ENCODE peak calls at places on chromosomes 12 and 14, in eight cellular contexts. H is NCI-H2081, O is GDM1, A is HFFc6, V is lower leg skin, S is body of pancreas, B is tibial nerve, L is HTR-8/SVneo. J is an unnamed sample.

GRCh38 chr12:51028126-51028810 is 2.1 kb upstream of the SLC11A2 start:
- DNase-seq in O (peak), S (no peak), V (peak), B (peak), H (peak), L (peak), A (peak), J (peak)

GRCh38 chr12:88810806-88811205 is 230.5 kb upstream of the KITLG start:
- DNase-seq in L (no peak), S (no peak), B (no peak), V (no peak), A (peak), H (no peak), O (no peak), J (no peak)

GRCh38 chr14:68450391-68451120 is 342.3 kb downstream of the ZFP36L1 start:
- DNase-seq in B (no peak), V (no peak), A (no peak), S (no peak), L (no peak), H (no peak), O (no peak), J (no peak)

GRCh38 chr14:23056257-23056955 is 914 bp downstream of the CDH24 start:
- DNase-seq in B (peak), O (no peak), H (no peak), S (peak), A (peak), L (peak), V (no peak), J (no peak)

GRCh38 chr14:68584786-68585185 is 208.1 kb downstream of the ZFP36L1 start:
- DNase-seq in A (no peak), L (no peak), S (no peak), H (no peak), B (no peak), V (peak), O (no peak), J (no peak)

GRCh38 chr14:69708586-69709169 is 58.3 kb upstream of the SRSF5 start:
- DNase-seq in O (no peak), L (no peak), B (no peak), H (peak), S (no peak), V (no peak), A (peak), J (peak)

GRCh38 chr14:105392161-105393090 is 5.9 kb upstream of the TEX22 start:
- DNase-seq in A (no peak), S (no peak), L (no peak), H (no peak), V (no peak), B (no peak), O (no peak), J (no peak)

GRCh38 chr14:100037351-100037750 is 27.9 kb upstream of the EVL start:
- DNase-seq in A (no peak), V (no peak), B (no peak), H (no peak), S (no peak), L (no peak), O (no peak), J (no peak)

GRCh38 chr12:48883305-48884171 is 17.9 kb upstream of the RND1 start:
- DNase-seq in L (no peak), O (no peak), V (no peak), H (peak), B (no peak), A (no peak), S (peak), J (no peak)

GRCh38 chr12:32705783-32706182 is 26.7 kb downstream of the DNM1L start:
- DNase-seq in A (no peak), V (no peak), L (no peak), O (no peak), H (peak), B (no peak), S (no peak), J (no peak)

GRCh38 chr12:102950107-102950949 is 7.1 kb upstream of the ASCL1 start:
- DNase-seq in B (no peak), O (no peak), V (no peak), H (peak), S (no peak), A (no peak), L (no peak), J (no peak)

GRCh38 chr12:26623136-26623535 is 209.9 kb downstream of the ITPR2 start:
- DNase-seq in B (no peak), A (no peak), H (no peak), O (no peak), S (no peak), L (no peak), V (no peak), J (no peak)

GRCh38 chr12:109056891-109057290 is 4.5 kb downstream of the USP30 start:
- DNase-seq in S (no peak), O (no peak), V (no peak), B (no peak), A (no peak), H (no peak), L (no peak), J (no peak)

GRCh38 chr12:132324841-132325732 is 4.3 kb downstream of the GALNT9 start:
- DNase-seq in V (no peak), L (no peak), A (no peak), S (no peak), H (no peak), B (no peak), O (no peak), J (no peak)

GRCh38 chr12:124749725-124750124 is 113.9 kb downstream of the SCARB1 start:
- DNase-seq in O (no peak), H (no peak), L (no peak), A (no peak), B (no peak), S (no peak), V (no peak), J (no peak)

GRCh38 chr12:32558941-32559340 is 120.2 kb upstream of the DNM1L start:
- DNase-seq in B (no peak), S (no peak), O (no peak), H (no peak), A (peak), V (no peak), L (no peak), J (peak)

GRCh38 chr14:99525699-99526080 is 44.5 kb downstream of the CCNK start:
- DNase-seq in B (no peak), V (no peak), H (no peak), O (no peak), L (no peak), S (no peak), A (no peak), J (no peak)

GRCh38 chr14:96081767-96082400 is 42.7 kb downstream of the C14orf132 start:
- DNase-seq in V (no peak), B (no peak), O (no peak), A (no peak), H (no peak), S (no peak), L (no peak), J (no peak)

GRCh38 chr12:111467092-111467861 is 61.6 kb downstream of the SH2B3 start:
- DNase-seq in V (no peak), O (no peak), L (no peak), S (no peak), H (peak), B (no peak), A (peak), J (no peak)

GRCh38 chr12:67299526-67299925 is 30.4 kb downstream of the CAND1 start:
- DNase-seq in O (no peak), H (no peak), A (no peak), V (no peak), L (no peak), B (no peak), S (no peak), J (no peak)

J was measured in AML-193.